ENCODE peak calls at places on chromosomes 2 and 18, in nine cellular contexts. X, R, L, A, S, T, F, Z and M are unnamed samples. For H3K4me1, the result is how much of the 10 kb centered on the place peaks cover.

GRCh38 chr18:37299471-37300304 is 265.9 kb downstream of the CELF4 start:
- DNase-seq in T (peak), A (peak), S (peak), Z (peak), R (no peak), X (peak), F (peak), L (peak), M (peak)

GRCh38 chr18:46169464-46169941 is 65.3 kb downstream of the HAUS1 start:
- DNase-seq in L (peak), Z (no peak), X (no peak), T (no peak), R (no peak), A (no peak), S (peak), F (no peak), M (no peak)

GRCh38 chr2:238379096-238379810 is 47.5 kb upstream of the ASB1 start:
- DNase-seq in X (no peak), T (no peak), Z (peak), A (no peak), F (no peak), R (no peak), L (peak), S (peak), M (no peak)

GRCh38 chr2:237754182-237754581 is 44.4 kb upstream of the RBM44 start:
- DNase-seq in A (no peak), X (no peak), L (no peak), F (no peak), T (no peak), Z (no peak), S (peak), R (no peak), M (no peak)

GRCh38 chr2:137467246-137467862 is 496.9 kb upstream of the HNMT start:
- DNase-seq in S (no peak), X (no peak), T (no peak), L (no peak), R (peak), A (no peak), Z (peak), F (no peak), M (peak)

GRCh38 chr2:23657934-23658333 is 269.0 kb downstream of the ATAD2B start:
- DNase-seq in Z (no peak), L (no peak), A (no peak), X (no peak), R (no peak), S (no peak), F (no peak), T (no peak), M (no peak)

GRCh38 chr18:59604877-59605276 is 92.3 kb downstream of the CCBE1 start:
- DNase-seq in R (no peak), T (peak), F (no peak), X (no peak), Z (no peak), A (no peak), S (peak), L (no peak), M (no peak)

GRCh38 chr2:130755234-130756040 is at the start of gene AMER3:
- DNase-seq in X (no peak), L (no peak), R (peak), A (no peak), F (no peak), T (no peak), S (no peak), Z (peak), M (no peak)

GRCh38 chr2:37457401-37457901 is 113.0 kb downstream of the QPCT start:
- DNase-seq in F (no peak), R (no peak), T (no peak), Z (no peak), S (peak), L (no peak), A (no peak), X (no peak), M (no peak)

GRCh38 chr2:101958071-101958470 is 33.7 kb upstream of the IL1R2 start:
- DNase-seq in R (no peak), T (peak), L (no peak), A (no peak), Z (no peak), X (no peak), F (no peak), S (no peak), M (no peak)

GRCh38 chr2:44247924-44248323 is 27.4 kb upstream of the SLC3A1 start:
- DNase-seq in S (no peak), T (no peak), L (no peak), Z (no peak), A (no peak), R (peak), X (no peak), F (no peak), M (no peak)
- TF ChIP-seq CTCF in S (no peak), T (no peak), L (no peak), Z (no peak), A (no peak), R (peak), X (no peak), F (no peak), M (no peak)

GRCh38 chr2:240455719-240456606 is 20.5 kb downstream of the GPC1 start:
- DNase-seq in S (no peak), L (no peak), A (peak), X (no peak), T (no peak), F (no peak), Z (no peak), R (peak), M (no peak)
- H3K4me1 ChIP-seq in S (under half), L (half or more), A (under half), X (under half), T (under half), F (under half), Z (under half), R (under half), M (under half)

GRCh38 chr2:112836695-112837117 is at the start of gene IL1B:
- DNase-seq in T (no peak), A (no peak), F (no peak), X (no peak), Z (no peak), R (no peak), L (peak), S (peak), M (no peak)
- H3K4me3 ChIP-seq in T (peak), A (no peak), F (no peak), X (no peak), Z (no peak), R (no peak), L (peak), S (peak), M (no peak)

DNA sequence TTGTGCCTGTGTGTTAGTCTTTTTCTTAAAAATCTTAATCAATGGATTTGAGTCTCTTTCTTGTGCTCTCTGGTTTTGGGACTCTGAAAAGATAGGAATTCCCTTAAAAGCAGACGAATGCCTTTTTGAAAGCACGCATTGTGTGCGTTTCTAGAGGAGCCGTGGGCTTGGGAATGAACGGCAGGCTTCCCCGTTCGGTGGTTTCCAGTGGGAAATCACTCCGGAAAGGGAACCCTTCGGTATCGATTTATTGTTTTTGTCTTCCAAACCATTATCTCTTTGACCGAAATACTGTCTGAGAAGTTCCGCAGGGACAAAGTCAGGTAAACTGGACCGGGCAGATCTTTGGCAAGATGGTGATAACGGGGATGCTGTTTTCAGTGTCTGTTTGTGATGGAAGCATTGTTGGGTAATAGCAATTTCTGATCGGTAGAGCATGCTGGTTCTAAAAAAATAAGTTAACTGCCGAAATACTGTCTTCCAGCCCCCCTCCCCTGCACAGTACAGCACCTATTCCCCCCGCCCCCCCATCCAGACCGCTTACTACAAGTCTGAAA is 429 bp downstream of the SETBP1 start:
- DNase-seq in F (peak), L (no peak), R (no peak), T (no peak), X (no peak), Z (no peak), S (no peak), A (peak), M (no peak)
- TF ChIP-seq CTCF in F (no peak), L (no peak), R (no peak), T (no peak), X (no peak), Z (no peak), S (no peak), A (no peak), M (no peak)